ENCODE peak calls at places on chromosomes 16 and 17, in four cellular contexts. T is HepG2, X is K562, I is A549. F is an unnamed sample.

GRCh38 chr17:2695961-2696760 is 15.4 kb downstream of the CLUH start:
- DNase-seq in T (no peak), X (no peak), I (no peak), F (no peak)

GRCh38 chr17:43832976-43833829 is at the start of gene MPP3:
- DNase-seq in T (no peak), I (peak), X (peak), F (peak)

GRCh38 chr17:19348806-19349205 is 13.7 kb downstream of the B9D1 start:
- DNase-seq in X (no peak), I (no peak), T (no peak), F (no peak)

GRCh38 chr17:10762037-10762436 is 32.2 kb upstream of the TMEM220 start:
- DNase-seq in T (no peak), X (no peak), I (no peak), F (no peak)

GRCh38 chr16:979859-980594 is 1.5 kb upstream of the SOX8 start:
- DNase-seq in I (no peak), T (no peak), X (no peak), F (no peak)

GRCh38 chr16:49103298-49103697 is 178.3 kb downstream of the CBLN1 start:
- DNase-seq in I (no peak), X (no peak), T (no peak), F (no peak)

GRCh38 chr16:89858973-89859808 is 14.2 kb upstream of the TCF25 start:
- DNase-seq in X (no peak), T (no peak), I (no peak), F (no peak)

GRCh38 chr17:69669441-69670178 is 255.1 kb downstream of the MAP2K6 start:
- DNase-seq in T (no peak), I (no peak), X (no peak), F (no peak)

GRCh38 chr17:41048441-41048840 is 1.3 kb upstream of the KRTAP2-1 start:
- DNase-seq in X (no peak), I (no peak), T (peak), F (no peak)

GRCh38 chr17:71111945-71112344 is 942.6 kb downstream of the KCNJ2 start:
- DNase-seq in I (no peak), T (no peak), X (no peak), F (no peak)

GRCh38 chr17:36994438-36994837 is 45.7 kb downstream of the AATF start:
- DNase-seq in X (no peak), T (no peak), I (no peak), F (no peak)

GRCh38 chr16:27839419-27839818 is 224.1 kb downstream of the GSG1L start:
- DNase-seq in I (no peak), X (peak), T (no peak), F (no peak)

GRCh38 chr17:44557653-44558285 is 485 bp downstream of the FZD2 start:
- DNase-seq in T (no peak), X (no peak), I (no peak), F (peak)

GRCh38 chr17:81980752-81981239 is 3.4 kb downstream of the ASPSCR1 start:
- DNase-seq in T (no peak), I (no peak), X (peak), F (no peak)

GRCh38 chr17:35898283-35899070 is 18.3 kb upstream of the CCL5 start:
- DNase-seq in I (no peak), T (no peak), X (no peak), F (peak)

GRCh38 chr16:9607512-9608230 is 516.2 kb downstream of the HAPSTR1 start:
- DNase-seq in X (no peak), I (no peak), T (no peak), F (no peak)

GRCh38 chr17:17039911-17040310 is 2.3 kb upstream of the MPRIP start:
- DNase-seq in I (no peak), T (no peak), X (no peak), F (no peak)

GRCh38 chr17:61647044-61647443 is 56.0 kb upstream of the NACA2 start:
- DNase-seq in I (no peak), X (no peak), T (no peak), F (no peak)

GRCh38 chr16:48347980-48348379 is 37.2 kb downstream of the SIAH1 start:
- DNase-seq in T (no peak), X (no peak), I (no peak), F (no peak)

GRCh38 chr16:68696514-68696913 is 40.6 kb upstream of the CDH1 start:
- DNase-seq in I (no peak), T (peak), X (peak), F (no peak)

GRCh38 chr17:81518785-81519283 is 6.2 kb upstream of the ACTG1 start:
- DNase-seq in I (peak), T (no peak), X (peak), F (no peak)

GRCh38 chr16:17476414-17477259 is 5.9 kb upstream of the XYLT1 start:
- DNase-seq in I (peak), T (peak), X (peak), F (peak)

GRCh38 chr17:48307814-48308411 is 122.1 kb downstream of the SKAP1 start:
- DNase-seq in I (peak), T (peak), X (peak), F (peak)

GRCh38 chr16:30706046-30706445 is 7.1 kb downstream of the SRCAP start:
- DNase-seq in X (no peak), T (no peak), I (no peak), F (no peak)

GRCh38 chr17:37742114-37742761 is 2.6 kb downstream of the HNF1B start:
- DNase-seq in X (no peak), T (no peak), I (peak), F (peak)

GRCh38 chr16:88686062-88686438 is 257 bp downstream of the SNAI3 start:
- DNase-seq in I (no peak), T (no peak), X (peak), F (no peak)
- TF ChIP-seq MYC in I (no peak), T (no peak), X (no peak), F (no peak)

DNA sequence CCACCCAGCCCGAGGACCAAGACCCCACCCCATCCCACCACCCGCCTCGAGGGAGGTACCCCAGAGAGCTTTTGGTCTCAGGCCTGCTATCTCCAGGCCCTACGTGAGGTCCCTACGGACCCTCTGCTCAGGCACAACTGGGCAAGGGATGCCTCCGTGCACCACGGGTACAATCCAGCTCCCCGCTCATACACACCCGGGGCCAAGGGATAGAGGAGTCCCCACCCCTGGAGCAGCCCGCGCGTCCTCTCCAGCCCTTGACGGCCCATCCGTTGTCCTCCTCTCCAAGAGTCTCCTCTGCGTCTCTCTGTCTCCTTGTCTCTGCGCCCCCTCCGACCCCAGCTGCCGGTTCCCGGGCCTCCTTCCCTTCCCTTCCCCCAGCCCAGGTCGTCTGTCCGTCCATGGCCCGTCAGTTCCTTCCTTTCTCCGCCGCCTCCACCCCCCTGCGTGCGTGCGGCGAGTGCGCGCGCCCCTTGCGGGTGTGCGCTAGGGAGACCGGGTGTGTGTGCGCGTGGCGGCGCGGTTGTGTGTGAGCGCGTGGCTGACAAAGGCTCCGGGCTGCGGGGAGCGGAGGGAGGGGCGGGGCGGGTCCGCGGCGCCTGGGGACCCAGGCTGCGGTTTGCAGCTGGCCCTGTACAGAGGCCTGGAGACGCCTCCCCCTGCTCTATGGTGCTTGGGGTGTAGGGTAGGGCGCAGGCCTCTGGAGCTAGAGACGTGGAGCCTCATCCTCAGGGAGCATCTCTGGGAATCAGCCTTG is 928 bp downstream of the SPNS2 start:
- DNase-seq in T (no peak), X (no peak), I (peak), F (peak)
- TF ChIP-seq MAX in T (no peak), X (no peak), I (no peak), F (peak)

GRCh38 chr17:27968206-27968732 is 74.2 kb upstream of the NLK start:
- DNase-seq in T (no peak), X (peak), I (no peak), F (no peak)
- TF ChIP-seq MYC in T (no peak), X (peak), I (no peak), F (no peak)

GRCh38 chr17:5286846-5287245 is 4.8 kb downstream of the RABEP1 start:
- DNase-seq in I (no peak), X (no peak), T (no peak), F (no peak)

GRCh38 chr17:5281814-5282638 is at the start of gene RABEP1:
- DNase-seq in I (peak), T (peak), X (peak), F (peak)

GRCh38 chr17:5282639-5283217 is 644 bp downstream of the RABEP1 start:
- DNase-seq in T (no peak), I (no peak), X (peak), F (no peak)

GRCh38 chr17:5283531-5284315 is 1.6 kb downstream of the RABEP1 start:
- DNase-seq in I (no peak), T (no peak), X (peak), F (peak)
- TF ChIP-seq MAX in I (no peak), T (no peak), X (no peak), F (no peak)

GRCh38 chr17:65660947-65661346 is 99.5 kb upstream of the AXIN2 start:
- DNase-seq in T (no peak), I (no peak), X (peak), F (peak)
- TF ChIP-seq MYC in T (no peak), I (no peak), X (peak), F (no peak)

DNA sequence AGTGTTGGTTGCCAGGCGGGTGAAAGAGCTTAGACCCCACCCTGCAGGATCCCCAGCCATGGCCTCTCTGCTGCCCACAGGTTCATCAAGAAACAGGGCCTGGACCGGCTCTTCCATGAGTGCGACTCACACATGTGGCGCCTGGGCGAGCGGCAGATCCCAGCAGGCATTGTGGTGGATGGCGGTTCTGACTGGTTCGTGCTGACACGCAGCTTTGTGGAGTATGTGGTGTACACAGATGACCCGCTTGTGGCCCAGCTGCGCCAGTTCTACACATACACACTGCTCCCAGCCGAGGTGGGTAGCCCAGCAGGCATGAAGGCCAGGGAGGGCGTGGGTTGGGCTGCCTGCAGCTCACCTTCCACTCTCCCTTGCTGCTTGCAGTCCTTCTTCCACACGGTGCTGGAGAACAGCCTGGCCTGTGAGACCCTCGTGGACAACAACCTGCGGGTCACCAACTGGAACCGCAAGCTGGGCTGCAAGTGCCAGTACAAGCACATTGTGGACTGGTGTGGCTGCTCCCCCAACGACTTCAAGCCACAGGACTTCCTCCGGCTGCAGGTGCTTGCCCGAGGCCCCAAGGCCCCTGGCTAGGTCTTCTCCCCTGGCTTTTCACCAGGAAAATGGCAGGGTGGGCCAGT is 9.9 kb downstream of the XYLT2 start:
- DNase-seq in T (no peak), X (no peak), I (no peak), F (no peak)
- TF ChIP-seq MAX in T (no peak), X (no peak), I (no peak), F (no peak)

GRCh38 chr17:75643033-75644017 is 10.1 kb downstream of the SMIM5 start:
- DNase-seq in X (no peak), I (no peak), T (no peak), F (no peak)
- TF ChIP-seq MYC in X (no peak), I (no peak), T (no peak), F (no peak)

DNA sequence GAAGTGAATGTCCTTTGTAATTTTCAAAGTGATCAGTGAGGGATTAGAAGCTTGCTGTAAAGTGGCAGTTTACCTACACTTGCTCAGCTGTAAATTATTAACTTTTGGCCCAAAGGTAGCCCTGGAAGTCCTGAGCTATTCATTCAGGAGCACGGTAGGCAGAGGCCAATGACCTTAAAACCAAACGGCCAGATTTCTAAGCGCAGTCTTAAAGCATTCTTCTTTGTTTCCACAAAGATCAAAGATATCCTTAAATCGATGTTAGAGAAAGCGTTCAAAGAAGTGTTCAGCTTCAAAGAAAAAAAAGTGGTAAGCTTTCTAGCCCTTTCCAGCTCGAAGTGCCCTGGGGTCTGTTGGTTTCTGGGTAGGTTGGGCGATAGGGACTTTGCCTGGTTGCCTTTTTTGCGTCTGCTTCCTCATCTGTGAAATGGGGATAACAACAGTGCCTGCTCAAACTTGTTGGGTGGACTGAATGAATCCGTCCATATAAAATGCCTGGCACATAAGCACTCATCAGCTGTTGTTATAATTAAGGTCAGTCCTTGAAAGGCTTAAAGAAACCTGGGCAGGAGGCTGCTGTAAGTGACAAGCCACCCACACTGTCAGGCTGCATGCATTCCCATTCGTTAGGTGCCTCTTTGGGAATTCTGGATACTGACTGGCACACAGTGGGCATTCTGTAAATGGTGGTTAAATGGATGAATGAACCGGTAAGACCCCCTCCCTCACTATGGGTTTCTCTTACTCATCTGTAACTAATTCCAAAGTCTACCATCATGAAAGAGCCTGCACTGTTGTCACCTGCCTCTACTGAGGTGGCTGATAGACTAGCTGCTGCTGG is 113.2 kb downstream of the PRKCA start:
- DNase-seq in T (peak), I (no peak), X (no peak), F (no peak)
- TF ChIP-seq MAX in T (peak), I (no peak), X (no peak), F (no peak)

F was measured in NB4.